ENCODE peak calls at places on chromosomes 12 and 14, in five cellular contexts. T is lung, L is AG04449, S is DND-41, W is heart left ventricle. H is an unnamed sample.

GRCh38 chr14:89000007-89000942 is 175.8 kb downstream of the TTC8 start:
- DNase-seq in T (peak), L (peak), S (peak), W (peak), H (no peak)

GRCh38 chr12:34398366-34398705 is 376.0 kb downstream of the ALG10 start:
- DNase-seq in T (peak), L (no peak), S (no peak), W (no peak), H (peak)

GRCh38 chr14:30223385-30223785 is 295.7 kb upstream of the PRKD1 start:
- DNase-seq in T (peak), L (no peak), S (no peak), W (peak), H (peak)

GRCh38 chr12:108833757-108834472 is 23.5 kb downstream of the SSH1 start:
- DNase-seq in T (no peak), L (no peak), S (no peak), W (peak), H (peak)

GRCh38 chr14:105912641-105913180 is 386.3 kb downstream of the TMEM121 start:
- DNase-seq in T (no peak), L (no peak), S (no peak), W (peak), H (no peak)

GRCh38 chr14:78202976-78203375 is 32.8 kb downstream of the NRXN3 start:
- DNase-seq in T (no peak), L (no peak), S (peak), W (no peak), H (no peak)

GRCh38 chr14:105415481-105416428 is 3.9 kb upstream of the MTA1 start:
- DNase-seq in T (no peak), L (no peak), S (no peak), W (no peak), H (no peak)

GRCh38 chr14:104794099-104794498 is 1.4 kb downstream of the AKT1 start:
- DNase-seq in T (peak), L (no peak), S (peak), W (peak), H (no peak)

GRCh38 chr12:124381454-124382207 is 86.7 kb downstream of the RFLNA start:
- DNase-seq in T (peak), L (no peak), S (no peak), W (peak), H (peak)

GRCh38 chr12:106776897-106777296 is 2.4 kb downstream of the RIC8B start:
- DNase-seq in T (no peak), L (no peak), S (no peak), W (no peak), H (no peak)

GRCh38 chr12:104263026-104263425 is 40.5 kb upstream of the EID3 start:
- DNase-seq in T (no peak), L (no peak), S (no peak), W (no peak), H (no peak)

GRCh38 chr12:108468149-108468968 is 46.7 kb upstream of the FICD start:
- DNase-seq in T (no peak), L (no peak), S (peak), W (no peak), H (no peak)

GRCh38 chr14:51922624-51923023 is 62.2 kb downstream of the GNG2 start:
- DNase-seq in T (no peak), L (no peak), S (no peak), W (no peak), H (no peak)

GRCh38 chr12:18998343-18999270 is 130.9 kb upstream of the PLEKHA5 start:
- DNase-seq in T (peak), L (peak), S (no peak), W (no peak), H (no peak)

GRCh38 chr14:101072945-101073597 is 169.5 kb upstream of the RTL1 start:
- DNase-seq in T (peak), L (peak), S (peak), W (no peak), H (peak)

GRCh38 chr12:57133013-57133569 is 4.8 kb downstream of the LRP1 start:
- DNase-seq in T (no peak), L (no peak), S (no peak), W (no peak), H (peak)

GRCh38 chr12:57737467-57738141 is 938 bp downstream of the AGAP2 start:
- DNase-seq in T (no peak), L (no peak), S (no peak), W (no peak), H (no peak)

GRCh38 chr12:26150737-26151450 is 26.1 kb upstream of the BHLHE41 start:
- DNase-seq in T (no peak), L (peak), S (no peak), W (no peak), H (no peak)

GRCh38 chr12:1429980-1430379 is 164.4 kb downstream of the FBXL14 start:
- DNase-seq in T (no peak), L (peak), S (no peak), W (no peak), H (no peak)

GRCh38 chr14:92586001-92586947 is 72.7 kb downstream of the RIN3 start:
- DNase-seq in T (no peak), L (peak), S (peak), W (no peak), H (peak)

GRCh38 chr12:113005759-113006158 is 27.4 kb downstream of the OAS2 start:
- DNase-seq in T (no peak), L (no peak), S (peak), W (no peak), H (no peak)

GRCh38 chr12:56474389-56474788 is 6.0 kb downstream of the SPRYD4 start:
- DNase-seq in T (no peak), L (no peak), S (no peak), W (peak), H (no peak)

GRCh38 chr12:1932264-1932777 is 13.9 kb upstream of the CACNA2D4 start:
- DNase-seq in T (no peak), L (no peak), S (no peak), W (peak), H (peak)

DNA sequence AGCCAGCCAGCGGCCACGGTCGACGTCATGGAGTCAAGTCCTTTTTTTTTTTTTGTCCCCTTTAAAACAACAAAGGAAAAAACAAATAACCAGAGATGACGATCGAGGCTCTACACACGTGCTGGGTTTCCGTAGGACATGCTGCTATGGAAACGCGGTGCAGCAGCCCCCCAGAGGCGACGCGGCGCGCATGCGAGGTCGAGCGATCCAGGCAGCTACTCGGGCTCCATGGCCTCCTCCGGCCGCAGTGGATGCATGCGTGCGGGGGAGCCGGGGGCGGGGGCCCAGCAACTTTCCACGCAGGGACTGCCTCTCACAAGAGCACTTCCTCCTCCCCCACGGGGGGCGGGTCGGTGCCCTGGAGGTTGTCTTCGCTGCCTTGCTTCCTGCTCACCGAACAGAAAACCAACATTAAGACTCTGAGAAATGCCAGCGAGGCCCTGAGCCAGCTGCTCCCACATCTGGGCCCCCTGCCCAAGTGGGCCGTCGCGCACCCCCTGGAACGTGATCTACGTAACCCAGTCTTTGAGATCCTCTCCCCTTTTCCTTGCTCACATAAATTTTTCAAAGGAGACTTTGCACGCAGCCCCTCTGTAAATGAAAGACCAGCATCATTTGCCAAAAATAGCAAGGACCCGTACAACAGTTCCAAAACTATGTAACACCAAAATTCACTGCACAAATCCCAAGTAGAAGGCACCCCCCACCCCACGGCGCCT is 30.7 kb downstream of the P2RX4 start:
- DNase-seq in T (peak), L (no peak), S (no peak), W (peak), H (peak)
- H3K4me3 ChIP-seq in T (no peak), L (no peak), S (no peak), W (peak), H (peak)

GRCh38 chr12:54588110-54588831 is at the start of gene PPP1R1A:
- DNase-seq in T (no peak), L (no peak), S (no peak), W (peak), H (no peak)
- H3K4me3 ChIP-seq in T (no peak), L (no peak), S (no peak), W (peak), H (peak)

DNA sequence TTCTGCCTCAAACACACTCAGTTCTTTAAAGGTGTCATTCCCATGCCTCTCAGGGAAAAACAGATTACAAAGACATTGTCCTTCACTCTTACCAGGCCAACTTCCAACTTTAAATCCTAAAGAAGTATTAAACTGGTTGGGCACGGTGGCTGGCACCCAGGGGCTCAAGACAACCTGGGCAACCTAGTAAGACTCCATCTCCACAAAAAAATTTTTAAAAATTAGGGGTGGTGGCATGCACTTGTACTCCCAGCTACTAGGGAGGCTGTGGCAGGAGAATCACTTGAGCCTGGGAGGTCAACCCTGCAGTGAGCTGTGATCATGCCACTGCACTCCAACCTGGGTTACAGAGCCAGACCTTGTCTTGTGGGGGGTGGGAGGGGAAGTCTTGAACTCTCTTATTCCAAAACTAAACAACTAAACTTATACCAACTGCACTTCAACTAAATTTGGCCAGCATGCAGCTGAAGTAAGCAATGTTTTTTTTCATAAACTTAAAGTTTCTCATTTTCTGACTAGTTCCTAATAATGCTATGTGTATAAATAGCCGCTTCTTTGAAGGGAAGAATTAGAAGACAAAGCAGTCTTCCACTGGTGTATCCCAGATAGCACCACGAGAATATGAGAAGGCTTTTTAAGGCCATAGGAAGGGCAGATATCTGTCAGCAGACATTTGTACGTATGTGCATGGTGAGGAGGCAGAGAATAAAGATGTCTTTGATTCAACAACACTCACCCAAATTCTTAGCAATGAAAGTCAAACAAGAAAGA is 2.4 kb downstream of the SLC11A2 start:
- DNase-seq in T (no peak), L (no peak), S (no peak), W (no peak), H (no peak)
- H3K4me3 ChIP-seq in T (no peak), L (peak), S (no peak), W (peak), H (no peak)

DNA sequence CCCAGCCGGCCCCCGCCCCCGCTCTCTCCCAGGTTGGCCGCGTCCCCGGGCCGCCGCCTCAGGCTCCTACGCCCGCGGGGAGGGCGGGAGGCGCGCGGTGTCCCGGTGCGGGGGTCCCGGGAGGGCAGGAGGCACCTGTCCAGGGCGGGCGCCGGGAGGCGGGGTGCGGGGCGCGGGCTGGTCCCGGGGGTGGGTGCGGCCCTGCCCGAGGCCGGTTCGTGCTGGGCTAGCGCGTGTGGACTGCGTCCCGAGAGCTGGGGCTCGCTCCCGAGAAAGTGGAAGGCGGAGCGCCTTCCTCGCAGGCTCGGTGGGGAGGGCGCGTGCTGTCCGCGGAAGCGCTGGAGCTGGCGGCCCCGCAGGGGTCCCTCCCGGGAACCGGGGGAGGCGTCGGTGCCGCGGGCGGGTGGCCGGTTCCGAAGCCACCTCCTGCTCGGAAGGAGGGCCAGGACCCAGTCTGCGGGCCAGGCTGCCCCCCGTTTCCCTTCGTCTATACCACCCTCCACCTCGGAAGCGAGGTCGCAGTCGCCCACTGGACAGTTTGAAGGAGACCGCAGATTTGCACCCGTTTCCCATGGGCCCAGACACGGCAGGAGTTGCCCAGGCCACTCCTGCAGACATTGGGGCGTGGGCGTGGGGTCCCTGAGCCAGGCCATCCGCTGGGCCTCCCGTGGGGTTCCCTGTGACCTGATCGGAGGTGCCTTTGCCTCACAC is 636 bp downstream of the ZFYVE21 start:
- DNase-seq in T (no peak), L (no peak), S (peak), W (no peak), H (no peak)
- H3K4me3 ChIP-seq in T (peak), L (peak), S (peak), W (peak), H (peak)

GRCh38 chr14:31300296-31300695 is 92.7 kb upstream of the HECTD1 start:
- DNase-seq in T (no peak), L (no peak), S (no peak), W (no peak), H (no peak)
- H3K4me3 ChIP-seq in T (no peak), L (no peak), S (no peak), W (no peak), H (no peak)

DNA sequence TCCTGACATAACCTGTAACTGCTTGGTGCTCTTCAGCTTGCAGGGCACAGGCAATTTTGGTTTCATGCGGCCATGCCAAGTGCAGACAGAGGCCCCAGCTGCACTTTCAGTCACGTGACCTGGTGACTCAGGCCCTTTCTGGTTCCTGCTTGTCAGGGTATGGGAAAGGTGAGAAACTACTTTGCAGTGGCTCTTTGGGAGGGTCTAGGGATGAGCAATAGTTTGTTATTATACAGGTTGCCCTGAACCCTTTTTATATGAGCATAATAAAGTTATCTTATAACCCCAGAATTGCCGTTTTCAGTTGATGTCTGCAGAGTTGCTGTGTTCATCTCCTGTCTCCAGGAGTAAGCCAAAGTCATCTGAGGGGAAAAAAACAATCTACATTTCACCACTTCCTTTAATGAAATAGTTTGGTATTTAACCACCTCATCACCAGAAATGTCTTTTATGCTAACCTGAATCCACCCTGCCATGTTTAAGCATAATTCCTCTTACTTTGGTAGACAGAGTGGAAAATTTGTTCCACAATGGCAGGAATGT is 30.9 kb upstream of the EMP1 start:
- DNase-seq in T (peak), L (no peak), S (peak), W (peak), H (peak)
- H3K4me3 ChIP-seq in T (no peak), L (no peak), S (no peak), W (no peak), H (no peak)